ENCODE peak calls at places on chromosome 17, in four cellular contexts. L is GM23248, N is PC-3, C is OCI-LY7. Q is an unnamed sample.

GRCh38 chr17:8018436-8018835 is 16.0 kb downstream of the GUCY2D start:
- DNase-seq in L (no peak), N (no peak), C (no peak), Q (no peak)

GRCh38 chr17:60087882-60088669 is 9.4 kb upstream of the HEATR6 start:
- DNase-seq in L (peak; percentile 51), N (peak; percentile 24), C (no peak), Q (no peak)

GRCh38 chr17:71765437-71765836 is 355.4 kb upstream of the SOX9 start:
- DNase-seq in L (peak; percentile 12), N (no peak), C (no peak), Q (no peak)

GRCh38 chr17:17055286-17056166 is 13.3 kb downstream of the MPRIP start:
- DNase-seq in L (peak; percentile 68), N (no peak), C (no peak), Q (no peak)

GRCh38 chr17:7217113-7217987 is 2.3 kb downstream of the DLG4 start:
- DNase-seq in L (peak; percentile 88), N (peak; percentile 45), C (peak; percentile 68), Q (peak; percentile 90)

GRCh38 chr17:61863801-61864126 is 436 bp upstream of the BRIP1 start:
- DNase-seq in L (no peak), N (no peak), C (no peak), Q (no peak)

GRCh38 chr17:80760501-80760900 is 215.9 kb downstream of the RPTOR start:
- DNase-seq in L (no peak), N (peak; percentile 96), C (peak; percentile 88), Q (peak; percentile 65)

GRCh38 chr17:68694791-68695485 is 93.8 kb upstream of the FAM20A start:
- DNase-seq in L (peak; percentile 29), N (no peak), C (no peak), Q (no peak)

GRCh38 chr17:61574542-61575351 is 16.3 kb downstream of the NACA2 start:
- DNase-seq in L (peak; percentile 66), N (peak; percentile 89), C (peak; percentile 65), Q (peak; percentile 12)

GRCh38 chr17:4550534-4551039 is 4.6 kb downstream of the MYBBP1A start:
- DNase-seq in L (no peak), N (no peak), C (no peak), Q (no peak)

GRCh38 chr17:50269477-50270429 is 4.5 kb upstream of the TMEM92 start:
- DNase-seq in L (peak; percentile 88), N (peak; percentile 88), C (peak; percentile 66), Q (peak; percentile 85)

GRCh38 chr17:72122336-72122667 is 1.5 kb downstream of the SOX9 start:
- DNase-seq in L (no peak), N (no peak), C (no peak), Q (no peak)

GRCh38 chr17:10060526-10060925 is 137.9 kb downstream of the GAS7 start:
- DNase-seq in L (no peak), N (no peak), C (no peak), Q (peak; percentile 61)

GRCh38 chr17:71302721-71303549 is 817.9 kb upstream of the SOX9 start:
- DNase-seq in L (peak; percentile 24), N (peak; percentile 54), C (no peak), Q (no peak)

GRCh38 chr17:61737820-61738219 is 125.5 kb downstream of the BRIP1 start:
- DNase-seq in L (no peak), N (no peak), C (no peak), Q (no peak)

GRCh38 chr17:62725791-62726249 is 82.3 kb downstream of the MARCHF10 start:
- DNase-seq in L (no peak), N (peak; percentile 87), C (no peak), Q (no peak)

GRCh38 chr17:17198281-17198680 is 7.9 kb downstream of the PLD6 start:
- DNase-seq in L (peak; percentile 26), N (no peak), C (no peak), Q (no peak)

GRCh38 chr17:39908789-39909352 is 9.6 kb downstream of the GSDMB start:
- DNase-seq in L (no peak), N (no peak), C (no peak), Q (no peak)

GRCh38 chr17:4764612-4765011 is 7.1 kb upstream of the TM4SF5 start:
- DNase-seq in L (no peak), N (no peak), C (peak; percentile 16), Q (no peak)

DNA sequence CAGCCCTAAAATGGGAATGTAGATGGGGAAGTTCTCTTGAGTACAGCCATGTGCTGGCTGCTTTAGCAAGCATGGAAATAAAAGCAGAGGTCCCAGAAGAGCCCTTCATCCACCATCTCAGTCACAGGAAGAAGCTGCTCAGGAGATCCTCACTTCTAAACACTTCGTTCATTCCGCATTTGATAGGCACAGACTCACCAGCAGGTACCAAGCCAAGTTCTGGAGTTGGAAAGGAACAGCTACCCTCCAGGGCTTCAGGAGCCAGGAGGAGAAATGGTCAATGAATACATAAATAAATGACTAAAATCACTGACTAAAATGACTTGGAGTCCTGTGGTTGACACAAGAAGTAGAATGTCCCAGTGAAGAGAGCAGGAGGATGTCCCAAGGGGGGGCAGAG is 21.6 kb downstream of the AXIN2 start:
- DNase-seq in L (no peak), N (no peak), C (no peak), Q (no peak)
- H3K4me2 ChIP-seq in L (no peak overlapping the region), N (no peak overlapping the region), C (no peak overlapping the region), Q (no peak overlapping the region)

GRCh38 chr17:82882715-82883446 is 43.1 kb upstream of the ZNF750 start:
- DNase-seq in L (no peak), N (no peak), C (no peak), Q (no peak)
- H3K27ac ChIP-seq in L (no peak overlapping the region), N (no peak overlapping the region), C (no peak overlapping the region), Q (no peak overlapping the region)

DNA sequence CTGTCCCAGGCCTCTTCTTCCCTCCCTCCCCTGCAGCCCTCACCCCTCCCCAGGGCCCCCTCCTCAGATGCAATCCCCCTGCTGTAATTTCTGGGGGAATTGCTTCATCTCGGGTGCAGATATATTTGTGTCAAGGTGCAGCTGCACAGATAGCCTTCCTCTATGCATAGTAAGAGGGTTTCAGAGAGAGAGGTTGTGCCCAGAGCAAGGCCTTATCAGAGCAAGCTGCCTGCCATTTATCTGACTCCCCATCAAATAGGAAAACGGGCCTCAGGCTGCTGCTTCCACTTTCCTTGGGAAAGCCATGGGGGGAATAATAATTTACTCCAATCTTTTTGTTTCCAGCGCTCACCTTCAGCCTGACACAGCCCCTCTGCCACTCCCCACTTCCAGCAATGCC is 47.3 kb upstream of the LHX1 start:
- DNase-seq in L (no peak), N (no peak), C (no peak), Q (no peak)
- H2AFZ ChIP-seq in L (no peak overlapping the region), N (no peak overlapping the region), C (no peak overlapping the region), Q (no peak overlapping the region)

GRCh38 chr17:46179375-46179999 is 13.7 kb downstream of the KANSL1 start:
- DNase-seq in L (no peak), N (no peak), C (no peak), Q (no peak)
- H3K4me2 ChIP-seq in L (no peak overlapping the region), N (peak overlapping the region; percentile 26), C (no peak overlapping the region), Q (no peak overlapping the region)

DNA sequence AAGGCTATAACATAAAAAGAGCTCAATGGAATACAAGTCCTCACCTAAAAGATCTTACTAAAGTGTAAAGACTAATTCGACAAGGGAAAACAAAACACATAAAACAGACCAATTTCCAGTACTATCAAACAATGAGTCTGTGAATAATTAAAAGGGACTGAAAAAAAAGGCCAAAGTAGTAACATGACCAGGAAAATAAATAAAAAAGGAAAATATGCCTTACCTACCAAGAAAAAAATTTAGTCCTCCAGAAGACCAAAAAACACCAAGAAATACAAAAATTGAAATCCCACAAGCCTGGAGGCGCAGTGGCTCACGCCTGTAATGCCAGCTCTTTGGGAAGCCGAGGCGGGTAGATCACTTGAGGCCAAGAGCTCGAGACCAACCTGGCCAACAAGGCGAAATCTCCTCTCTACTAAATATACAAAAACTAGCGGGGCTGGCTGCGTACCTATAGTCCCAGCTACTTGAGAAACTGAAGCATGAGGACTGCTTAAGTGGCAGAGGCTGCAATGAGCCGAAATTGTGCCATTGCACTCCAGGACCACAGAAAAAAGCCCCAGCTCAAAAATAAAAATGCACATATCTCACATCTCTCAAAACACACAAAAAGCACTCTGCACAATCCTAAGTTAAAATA is 60.8 kb downstream of the TEX14 start:
- DNase-seq in L (peak; percentile 77), N (no peak), C (no peak), Q (no peak)
- H3K27ac ChIP-seq in L (peak overlapping the region; percentile 94), N (peak overlapping the region; percentile 2), C (peak overlapping the region; percentile 83), Q (peak overlapping the region; percentile 74)

DNA sequence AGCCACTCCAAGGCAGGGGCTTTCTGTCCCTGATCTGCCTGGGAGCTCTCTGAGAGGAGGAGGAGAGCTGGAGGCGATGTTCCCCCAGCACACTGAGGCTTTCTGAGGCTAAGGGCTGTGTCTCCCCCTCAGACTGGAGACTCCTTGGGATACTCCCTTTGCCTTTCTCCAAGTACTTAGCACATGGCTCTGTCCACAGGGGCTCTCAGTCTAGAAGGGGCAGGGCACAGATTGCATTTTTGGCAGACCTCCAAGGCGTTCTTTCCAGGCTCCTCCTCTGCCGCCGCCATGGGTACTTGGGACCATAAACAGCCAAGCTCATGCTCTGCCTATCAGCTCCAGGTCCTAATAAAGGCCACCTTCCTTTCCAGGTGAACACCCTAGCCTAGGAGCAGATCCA is 1.8 kb upstream of the GIP start:
- DNase-seq in L (no peak), N (no peak), C (no peak), Q (no peak)
- H2AFZ ChIP-seq in L (no peak overlapping the region), N (no peak overlapping the region), C (no peak overlapping the region), Q (no peak overlapping the region)

GRCh38 chr17:1362065-1362848 is 37.8 kb downstream of the YWHAE start:
- DNase-seq in L (peak; percentile 58), N (no peak), C (peak; percentile 47), Q (no peak)
- H3K4me2 ChIP-seq in L (peak overlapping the region; percentile 74), N (no peak overlapping the region), C (peak overlapping the region; percentile 68), Q (no peak overlapping the region)